ENCODE peak calls at places on chromosomes 11 and 22, in four cellular contexts. O is iPS-NIHi11; W is C1 segment of cervical spinal cord; Y is stimulated activated naive CD8-positive, alpha-beta T cell treated with anti-CD3 and anti-CD28 coated beads, Interleukin-15, Interleukin-2, amounts not matched to agents 100 U/mL and 50 U/mL, for 24 hours. K is an unnamed sample.

GRCh38 chr11:10181811-10182210 is 112.2 kb downstream of the SBF2 start:
- DNase-seq in O (no peak), W (no peak), Y (no peak), K (no peak)

GRCh38 chr11:10600570-10601248 is 32.2 kb upstream of the LYVE1 start:
- DNase-seq in O (no peak), Y (no peak), W (no peak), K (no peak)

GRCh38 chr11:11584937-11585336 is 36.9 kb downstream of the GALNT18 start:
- DNase-seq in W (no peak), O (no peak), Y (no peak), K (no peak)

GRCh38 chr22:36334838-36335603 is 52.7 kb downstream of the MYH9 start:
- DNase-seq in O (no peak), Y (no peak), W (peak; percentile 67), K (peak; percentile 62)

GRCh38 chr11:121553806-121554205 is 101.0 kb upstream of the SORL1-AS1 start:
- DNase-seq in Y (no peak), O (no peak), W (no peak), K (no peak)

GRCh38 chr11:131910491-131911387 is 540.3 kb downstream of the NTM start:
- DNase-seq in W (no peak), O (peak; percentile 35), Y (no peak), K (no peak)

GRCh38 chr11:44309483-44310197 is at the start of gene ALX4:
- DNase-seq in Y (peak; percentile 33), W (no peak), O (peak; percentile 78), K (no peak)

GRCh38 chr11:61617515-61617914 is 36.6 kb upstream of the SYT7 start:
- DNase-seq in W (no peak), Y (no peak), O (no peak), K (no peak)

GRCh38 chr11:73851046-73851764 is 25.4 kb downstream of the COA4 start:
- DNase-seq in O (no peak), W (no peak), Y (no peak), K (no peak)